ENCODE peak calls at places on chromosomes 13 and 19, in eight cellular contexts. R is AG09309, Y is mucosa of descending colon, W is left ventricle myocardium inferior, K is GM23338, B is A549, G is dorsolateral prefrontal cortex, U is psoas muscle. Q is an unnamed sample.
A peak's percentile ranks its signal among the peaks of the same experiment; 100 is the strongest.

GRCh38 chr19:49011194-49011593 is 5.7 kb downstream of the LHB start:
- DNase-seq in R (no peak), Y (no peak), W (no peak), K (no peak), B (no peak), G (no peak), U (no peak), Q (no peak)

GRCh38 chr19:56942749-56943148 is 102.2 kb upstream of the PEG3 start:
- DNase-seq in R (no peak), Y (no peak), W (peak; percentile 30), K (no peak), B (no peak), G (no peak), U (peak; percentile 54), Q (peak; percentile 81)

GRCh38 chr13:85864963-85865530 is 65.8 kb upstream of the SLITRK6 start:
- DNase-seq in R (no peak), Y (peak; percentile 5), W (no peak), K (peak; percentile 78), B (no peak), G (no peak), U (no peak), Q (no peak)

GRCh38 chr19:32749361-32749760 is 29.8 kb downstream of the TDRD12 start:
- DNase-seq in R (no peak), Y (no peak), W (no peak), K (no peak), B (no peak), G (no peak), U (no peak), Q (no peak)

GRCh38 chr19:2166741-2167738 is 3.3 kb downstream of the DOT1L start:
- DNase-seq in R (no peak), Y (peak; percentile 78), W (peak; percentile 86), K (peak; percentile 45), B (no peak), G (peak; percentile 36), U (peak; percentile 92), Q (peak; percentile 88)

GRCh38 chr13:50788551-50788950 is 54.9 kb downstream of the DLEU7 start:
- DNase-seq in R (no peak), Y (no peak), W (no peak), K (no peak), B (no peak), G (no peak), U (no peak), Q (no peak)

GRCh38 chr19:18999016-18999758 is 34.1 kb downstream of the SUGP2 start:
- DNase-seq in R (no peak), Y (no peak), W (no peak), K (no peak), B (no peak), G (no peak), U (no peak), Q (no peak)

GRCh38 chr13:113327391-113327765 is 30.3 kb downstream of the LAMP1 start:
- DNase-seq in R (no peak), Y (no peak), W (no peak), K (no peak), B (no peak), G (no peak), U (peak; percentile 72), Q (no peak)

GRCh38 chr19:22616659-22617058 is 17.5 kb upstream of the ZNF492 start:
- DNase-seq in R (no peak), Y (no peak), W (no peak), K (no peak), B (no peak), G (no peak), U (no peak), Q (no peak)

GRCh38 chr13:52938065-52938464 is 89.6 kb upstream of the PCDH8 start:
- DNase-seq in R (no peak), Y (no peak), W (no peak), K (no peak), B (no peak), G (no peak), U (no peak), Q (no peak)

GRCh38 chr19:46840157-46840942 is 10.3 kb downstream of the AP2S1 start:
- DNase-seq in R (no peak), Y (peak; percentile 55), W (no peak), K (peak; percentile 90), B (no peak), G (no peak), U (peak; percentile 72), Q (peak; percentile 79)

GRCh38 chr19:18438331-18439024 is 545 bp upstream of the ISYNA1 start:
- DNase-seq in R (no peak), Y (no peak), W (peak; percentile 60), K (peak; percentile 64), B (no peak), G (no peak), U (peak; percentile 67), Q (peak; percentile 84)

GRCh38 chr19:40599331-40600085 is 1.7 kb upstream of the LTBP4 start:
- DNase-seq in R (no peak), Y (peak; percentile 28), W (no peak), K (peak; percentile 51), B (no peak), G (no peak), U (peak; percentile 60), Q (no peak)

GRCh38 chr19:33609353-33609752 is 12.4 kb upstream of the CHST8 start:
- DNase-seq in R (no peak), Y (no peak), W (no peak), K (no peak), B (no peak), G (no peak), U (no peak), Q (no peak)

GRCh38 chr19:16847407-16847806 is 18.2 kb downstream of the SIN3B start:
- DNase-seq in R (no peak), Y (peak; percentile 12), W (no peak), K (no peak), B (no peak), G (no peak), U (no peak), Q (no peak)
- H3K4me3 ChIP-seq in R (no peak overlapping the region), Y (no peak overlapping the region), W (no peak overlapping the region), K (no peak overlapping the region), B (no peak overlapping the region), G (no peak overlapping the region), U (no peak overlapping the region), Q (no peak overlapping the region)

DNA sequence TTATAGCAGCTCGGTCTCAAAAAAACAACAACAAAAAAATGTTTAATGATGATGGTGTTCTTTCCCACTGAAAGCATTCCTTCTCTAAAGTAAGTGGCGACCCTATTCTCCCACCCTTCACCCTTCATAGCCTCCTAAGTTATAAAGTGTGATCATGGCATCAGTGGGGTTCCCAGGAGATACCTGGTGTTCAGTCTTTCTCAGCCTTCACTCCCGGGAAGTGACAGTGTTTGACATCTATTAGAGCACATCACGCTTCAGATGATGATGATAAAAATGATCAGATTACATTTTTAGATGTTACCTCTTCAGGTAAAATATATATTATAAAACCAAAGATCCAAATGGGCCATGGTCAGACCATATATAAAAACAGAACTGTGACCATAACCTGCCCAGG is 51.0 kb downstream of the TGDS start:
- DNase-seq in R (no peak), Y (no peak), W (no peak), K (no peak), B (no peak), G (no peak), U (no peak), Q (no peak)
- H3K4me3 ChIP-seq in R (no peak overlapping the region), Y (no peak overlapping the region), W (no peak overlapping the region), K (no peak overlapping the region), B (no peak overlapping the region), G (no peak overlapping the region), U (no peak overlapping the region), Q (no peak overlapping the region)

GRCh38 chr19:10086032-10086903 is at the start of gene SHFL:
- DNase-seq in R (no peak), Y (peak; percentile 86), W (peak; percentile 72), K (peak; percentile 91), B (peak; percentile 44), G (peak; percentile 43), U (peak; percentile 78), Q (peak; percentile 96)

GRCh38 chr19:10088949-10089554 is 2.9 kb downstream of the SHFL start:
- DNase-seq in R (no peak), Y (no peak), W (no peak), K (no peak), B (no peak), G (no peak), U (peak; percentile 48), Q (no peak)

GRCh38 chr19:10085641-10086031 is 481 bp upstream of the SHFL start:
- DNase-seq in R (no peak), Y (peak; percentile 17), W (no peak), K (peak; percentile 29), B (no peak), G (no peak), U (no peak), Q (no peak)

GRCh38 chr19:10086904-10087256 is 763 bp downstream of the SHFL start:
- DNase-seq in R (no peak), Y (peak; percentile 17), W (no peak), K (no peak), B (no peak), G (no peak), U (peak; percentile 59), Q (peak; percentile 87)

GRCh38 chr19:10087296-10088061 is 1.4 kb downstream of the SHFL start:
- DNase-seq in R (no peak), Y (no peak), W (no peak), K (no peak), B (no peak), G (no peak), U (peak; percentile 19), Q (no peak)
- H3K4me3 ChIP-seq in R (peak overlapping the region; percentile 100), Y (no peak overlapping the region), W (peak overlapping the region; percentile 99), K (peak overlapping the region; percentile 95), B (peak overlapping the region; percentile 80), G (peak overlapping the region; percentile 84), U (peak overlapping the region; percentile 79), Q (no peak overlapping the region)

GRCh38 chr19:30669329-30670010 is 297.3 kb downstream of the ZNF536 start:
- DNase-seq in R (no peak), Y (peak; percentile 74), W (peak; percentile 68), K (peak; percentile 85), B (peak; percentile 66), G (peak; percentile 79), U (peak; percentile 75), Q (peak; percentile 85)
- H3K4me3 ChIP-seq in R (no peak overlapping the region), Y (no peak overlapping the region), W (peak overlapping the region; percentile 29), K (peak overlapping the region; percentile 43), B (no peak overlapping the region), G (peak overlapping the region; percentile 28), U (no peak overlapping the region), Q (no peak overlapping the region)

GRCh38 chr13:112065867-112066623 is 904 bp upstream of the SOX1 start:
- DNase-seq in R (no peak), Y (no peak), W (no peak), K (peak; percentile 83), B (no peak), G (no peak), U (no peak), Q (peak; percentile 67)
- H3K4me3 ChIP-seq in R (no peak overlapping the region), Y (no peak overlapping the region), W (peak overlapping the region; percentile 61), K (peak overlapping the region; percentile 58), B (no peak overlapping the region), G (peak overlapping the region; percentile 28), U (peak overlapping the region; percentile 49), Q (peak overlapping the region; percentile 31)